ENCODE peak calls at places on chromosomes 6 and 20, in six cellular contexts. One of them, this sample, is unnamed.

GRCh38 chr6:79671605-79672266 is 40.6 kb downstream of the SH3BGRL2 start:
- DNase-seq in midbrain: no peak
- DNase-seq in activated CD4-positive, alpha-beta T cell treated with anti-CD3 and anti-CD28 coated beads for 48 hours: peak; percentile 59
- DNase-seq in iris pigment epithelial cell: peak; percentile 75
- DNase-seq in lung: peak; percentile 79
- DNase-seq in glutamatergic neuron: no peak
- DNase-seq in this sample: peak; percentile 94

GRCh38 chr6:166671434-166672061 is 44.5 kb upstream of the RPS6KA2 start:
- DNase-seq in midbrain: no peak
- DNase-seq in activated CD4-positive, alpha-beta T cell treated with anti-CD3 and anti-CD28 coated beads for 48 hours: no peak
- DNase-seq in iris pigment epithelial cell: no peak
- DNase-seq in lung: no peak
- DNase-seq in glutamatergic neuron: no peak
- DNase-seq in this sample: no peak

GRCh38 chr6:15365273-15365687 is 119.4 kb downstream of the JARID2 start:
- DNase-seq in midbrain: peak; percentile 84
- DNase-seq in activated CD4-positive, alpha-beta T cell treated with anti-CD3 and anti-CD28 coated beads for 48 hours: peak; percentile 54
- DNase-seq in iris pigment epithelial cell: peak; percentile 89
- DNase-seq in lung: peak; percentile 74
- DNase-seq in glutamatergic neuron: peak; percentile 43
- DNase-seq in this sample: peak; percentile 50

GRCh38 chr6:79076160-79076559 is 1.9 kb downstream of the PHIP start:
- DNase-seq in midbrain: no peak
- DNase-seq in activated CD4-positive, alpha-beta T cell treated with anti-CD3 and anti-CD28 coated beads for 48 hours: peak; percentile 7
- DNase-seq in iris pigment epithelial cell: peak; percentile 28
- DNase-seq in lung: no peak
- DNase-seq in glutamatergic neuron: no peak
- DNase-seq in this sample: no peak

GRCh38 chr6:145815875-145816274 is 1.3 kb upstream of the FBXO30 start:
- DNase-seq in midbrain: no peak
- DNase-seq in activated CD4-positive, alpha-beta T cell treated with anti-CD3 and anti-CD28 coated beads for 48 hours: peak; percentile 13
- DNase-seq in iris pigment epithelial cell: peak; percentile 28
- DNase-seq in lung: no peak
- DNase-seq in glutamatergic neuron: no peak
- DNase-seq in this sample: no peak

GRCh38 chr6:83098589-83098988 is 31.1 kb downstream of the DOP1A start:
- DNase-seq in midbrain: no peak
- DNase-seq in activated CD4-positive, alpha-beta T cell treated with anti-CD3 and anti-CD28 coated beads for 48 hours: no peak
- DNase-seq in iris pigment epithelial cell: no peak
- DNase-seq in lung: no peak
- DNase-seq in glutamatergic neuron: no peak
- DNase-seq in this sample: no peak

GRCh38 chr6:10495014-10495413 is 26.1 kb upstream of the GCNT2 start:
- DNase-seq in midbrain: no peak
- DNase-seq in activated CD4-positive, alpha-beta T cell treated with anti-CD3 and anti-CD28 coated beads for 48 hours: no peak
- DNase-seq in iris pigment epithelial cell: no peak
- DNase-seq in lung: no peak
- DNase-seq in glutamatergic neuron: no peak
- DNase-seq in this sample: no peak

GRCh38 chr20:59159822-59160740 is 3.5 kb upstream of the ZNF831 start:
- DNase-seq in midbrain: no peak
- DNase-seq in activated CD4-positive, alpha-beta T cell treated with anti-CD3 and anti-CD28 coated beads for 48 hours: peak; percentile 51
- DNase-seq in iris pigment epithelial cell: no peak
- DNase-seq in lung: no peak
- DNase-seq in glutamatergic neuron: no peak
- DNase-seq in this sample: no peak

GRCh38 chr6:119347466-119348307 is 1.9 kb downstream of the MAN1A1 start:
- DNase-seq in midbrain: no peak
- DNase-seq in activated CD4-positive, alpha-beta T cell treated with anti-CD3 and anti-CD28 coated beads for 48 hours: peak; percentile 44
- DNase-seq in iris pigment epithelial cell: no peak
- DNase-seq in lung: peak; percentile 60
- DNase-seq in glutamatergic neuron: no peak
- DNase-seq in this sample: peak; percentile 59

GRCh38 chr6:133341607-133342158 is 100.5 kb downstream of the EYA4 start:
- DNase-seq in midbrain: no peak
- DNase-seq in activated CD4-positive, alpha-beta T cell treated with anti-CD3 and anti-CD28 coated beads for 48 hours: no peak
- DNase-seq in iris pigment epithelial cell: peak; percentile 90
- DNase-seq in lung: peak; percentile 37
- DNase-seq in glutamatergic neuron: no peak
- DNase-seq in this sample: no peak

GRCh38 chr6:1825926-1826325 is 216.2 kb downstream of the FOXC1 start:
- DNase-seq in midbrain: no peak
- DNase-seq in activated CD4-positive, alpha-beta T cell treated with anti-CD3 and anti-CD28 coated beads for 48 hours: no peak
- DNase-seq in iris pigment epithelial cell: peak; percentile 68
- DNase-seq in lung: no peak
- DNase-seq in glutamatergic neuron: no peak
- DNase-seq in this sample: no peak

GRCh38 chr6:149316740-149317655 is 514 bp upstream of the TAB2 start:
- DNase-seq in midbrain: peak; percentile 80
- DNase-seq in activated CD4-positive, alpha-beta T cell treated with anti-CD3 and anti-CD28 coated beads for 48 hours: peak; percentile 92
- DNase-seq in iris pigment epithelial cell: peak; percentile 95
- DNase-seq in lung: peak; percentile 91
- DNase-seq in glutamatergic neuron: peak; percentile 92
- DNase-seq in this sample: peak; percentile 90

GRCh38 chr6:158807515-158808441 is 11.4 kb downstream of the EZR start:
- DNase-seq in midbrain: no peak
- DNase-seq in activated CD4-positive, alpha-beta T cell treated with anti-CD3 and anti-CD28 coated beads for 48 hours: no peak
- DNase-seq in iris pigment epithelial cell: no peak
- DNase-seq in lung: no peak
- DNase-seq in glutamatergic neuron: no peak
- DNase-seq in this sample: no peak

GRCh38 chr6:130822736-130823135 is 4.5 kb upstream of the SMLR1 start:
- DNase-seq in midbrain: no peak
- DNase-seq in activated CD4-positive, alpha-beta T cell treated with anti-CD3 and anti-CD28 coated beads for 48 hours: no peak
- DNase-seq in iris pigment epithelial cell: no peak
- DNase-seq in lung: no peak
- DNase-seq in glutamatergic neuron: no peak
- DNase-seq in this sample: no peak

GRCh38 chr6:33702345-33702977 is 9.0 kb downstream of the UQCC2 start:
- DNase-seq in midbrain: peak; percentile 33
- DNase-seq in activated CD4-positive, alpha-beta T cell treated with anti-CD3 and anti-CD28 coated beads for 48 hours: peak; percentile 37
- DNase-seq in iris pigment epithelial cell: peak; percentile 78
- DNase-seq in lung: no peak
- DNase-seq in glutamatergic neuron: no peak
- DNase-seq in this sample: peak; percentile 65

This sample was measured in thyroid gland.